ENCODE peak calls at places on chromosomes 4 and X, in four cellular contexts. One of them, this sample, is unnamed.

GRCh38 chr4:127601029-127601428 is 31.7 kb upstream of the INTU start:
- DNase-seq in NCI-H510A treated with DMSO at 0.1 percent for 48 hours: peak
- DNase-seq in midbrain: no peak
- DNase-seq in BJ: no peak
- DNase-seq in this sample: no peak

GRCh38 chrX:17038277-17038676 is 91.8 kb downstream of the REPS2 start:
- DNase-seq in BJ: no peak
- DNase-seq in NCI-H510A treated with DMSO at 0.1 percent for 48 hours: peak
- DNase-seq in midbrain: no peak
- DNase-seq in this sample: no peak

GRCh38 chr4:61336911-61337310 is 136.8 kb downstream of the ADGRL3 start:
- DNase-seq in midbrain: no peak
- DNase-seq in NCI-H510A treated with DMSO at 0.1 percent for 48 hours: no peak
- DNase-seq in BJ: no peak
- DNase-seq in this sample: no peak

GRCh38 chr4:102623622-102624021 is 122.5 kb downstream of the NFKB1 start:
- DNase-seq in midbrain: peak
- DNase-seq in BJ: no peak
- DNase-seq in NCI-H510A treated with DMSO at 0.1 percent for 48 hours: peak
- DNase-seq in this sample: no peak

GRCh38 chr4:687048-687974 is 1.6 kb downstream of the SLC49A3 start:
- DNase-seq in NCI-H510A treated with DMSO at 0.1 percent for 48 hours: no peak
- DNase-seq in BJ: peak
- DNase-seq in midbrain: no peak
- DNase-seq in this sample: peak

GRCh38 chr4:61505773-61506640 is 305.9 kb downstream of the ADGRL3 start:
- DNase-seq in NCI-H510A treated with DMSO at 0.1 percent for 48 hours: no peak
- DNase-seq in midbrain: no peak
- DNase-seq in BJ: no peak
- DNase-seq in this sample: no peak

GRCh38 chr4:139175647-139176298 is 1.2 kb downstream of the ELF2 start:
- DNase-seq in midbrain: peak
- DNase-seq in BJ: no peak
- DNase-seq in NCI-H510A treated with DMSO at 0.1 percent for 48 hours: peak
- DNase-seq in this sample: no peak

GRCh38 chr4:75831856-75832405 is 70.3 kb downstream of the PPEF2 start:
- DNase-seq in NCI-H510A treated with DMSO at 0.1 percent for 48 hours: peak
- DNase-seq in BJ: no peak
- DNase-seq in midbrain: peak
- DNase-seq in this sample: no peak

GRCh38 chr4:146548443-146548842 is 26.7 kb upstream of the SLC10A7 start:
- DNase-seq in midbrain: no peak
- DNase-seq in BJ: no peak
- DNase-seq in NCI-H510A treated with DMSO at 0.1 percent for 48 hours: no peak
- DNase-seq in this sample: no peak

GRCh38 chr4:150682126-150682525 is 100.2 kb downstream of the MAB21L2 start:
- DNase-seq in BJ: no peak
- DNase-seq in midbrain: no peak
- DNase-seq in NCI-H510A treated with DMSO at 0.1 percent for 48 hours: peak
- DNase-seq in this sample: no peak

GRCh38 chr4:19030048-19030447 is 1008.5 kb upstream of the LCORL start:
- DNase-seq in NCI-H510A treated with DMSO at 0.1 percent for 48 hours: no peak
- DNase-seq in BJ: no peak
- DNase-seq in midbrain: no peak
- DNase-seq in this sample: no peak

GRCh38 chrX:34778961-34779360 is 121.9 kb upstream of the TMEM47 start:
- DNase-seq in midbrain: no peak
- DNase-seq in NCI-H510A treated with DMSO at 0.1 percent for 48 hours: no peak
- DNase-seq in BJ: peak
- DNase-seq in this sample: peak

GRCh38 chr4:38135201-38135600 is 175.0 kb downstream of the PTTG2 start:
- DNase-seq in midbrain: no peak
- DNase-seq in BJ: no peak
- DNase-seq in NCI-H510A treated with DMSO at 0.1 percent for 48 hours: no peak
- DNase-seq in this sample: no peak

GRCh38 chr4:110628321-110629213 is 5.7 kb upstream of the PITX2 start:
- DNase-seq in BJ: no peak
- DNase-seq in NCI-H510A treated with DMSO at 0.1 percent for 48 hours: peak
- DNase-seq in midbrain: no peak
- DNase-seq in this sample: no peak

GRCh38 chrX:31609130-31609529 is 537.3 kb upstream of the FTHL17 start:
- DNase-seq in NCI-H510A treated with DMSO at 0.1 percent for 48 hours: no peak
- DNase-seq in BJ: peak
- DNase-seq in midbrain: no peak
- DNase-seq in this sample: peak

GRCh38 chrX:55008571-55009358 is 8.6 kb downstream of the APEX2 start:
- DNase-seq in midbrain: no peak
- DNase-seq in BJ: peak
- DNase-seq in NCI-H510A treated with DMSO at 0.1 percent for 48 hours: no peak
- DNase-seq in this sample: no peak

GRCh38 chrX:318739-319578 is at the start of gene GTPBP6:
- DNase-seq in NCI-H510A treated with DMSO at 0.1 percent for 48 hours: no peak
- DNase-seq in midbrain: no peak
- DNase-seq in BJ: peak
- DNase-seq in this sample: peak

GRCh38 chrX:22186165-22186564 is 86.5 kb upstream of the CBLL2 start:
- DNase-seq in BJ: no peak
- DNase-seq in midbrain: no peak
- DNase-seq in NCI-H510A treated with DMSO at 0.1 percent for 48 hours: no peak
- DNase-seq in this sample: no peak

GRCh38 chrX:40090050-40090804 is 7.5 kb downstream of the BCOR start:
- DNase-seq in midbrain: no peak
- DNase-seq in BJ: no peak
- DNase-seq in NCI-H510A treated with DMSO at 0.1 percent for 48 hours: no peak
- DNase-seq in this sample: no peak

GRCh38 chrX:109928596-109929335 is 74.1 kb upstream of the TMEM164 start:
- DNase-seq in NCI-H510A treated with DMSO at 0.1 percent for 48 hours: no peak
- DNase-seq in BJ: no peak
- DNase-seq in midbrain: no peak
- DNase-seq in this sample: no peak

GRCh38 chr4:1290165-1290977 is 680 bp downstream of the MAEA start:
- DNase-seq in BJ: no peak
- DNase-seq in NCI-H510A treated with DMSO at 0.1 percent for 48 hours: no peak
- DNase-seq in midbrain: no peak
- DNase-seq in this sample: no peak

GRCh38 chr4:76708986-76709385 is 189.0 kb downstream of the SOWAHB start:
- DNase-seq in BJ: no peak
- DNase-seq in midbrain: no peak
- DNase-seq in NCI-H510A treated with DMSO at 0.1 percent for 48 hours: no peak
- DNase-seq in this sample: no peak

GRCh38 chr4:39568805-39569204 is 41.6 kb upstream of the UGDH start:
- DNase-seq in BJ: no peak
- DNase-seq in midbrain: no peak
- DNase-seq in NCI-H510A treated with DMSO at 0.1 percent for 48 hours: no peak
- DNase-seq in this sample: no peak

GRCh38 chrX:66634272-66634671 is 4.6 kb downstream of the EDA2R start:
- DNase-seq in NCI-H510A treated with DMSO at 0.1 percent for 48 hours: no peak
- DNase-seq in midbrain: no peak
- DNase-seq in BJ: no peak
- DNase-seq in this sample: no peak

GRCh38 chr4:88185916-88186315 is 27.5 kb upstream of the ABCG2 start:
- DNase-seq in BJ: no peak
- DNase-seq in NCI-H510A treated with DMSO at 0.1 percent for 48 hours: no peak
- DNase-seq in midbrain: no peak
- DNase-seq in this sample: no peak

GRCh38 chr4:124478518-124478917 is 234.0 kb downstream of the ANKRD50 start:
- DNase-seq in BJ: no peak
- DNase-seq in midbrain: no peak
- DNase-seq in NCI-H510A treated with DMSO at 0.1 percent for 48 hours: no peak
- DNase-seq in this sample: no peak

GRCh38 chrX:19739683-19740082 is 147.7 kb downstream of the SH3KBP1 start:
- DNase-seq in midbrain: no peak
- DNase-seq in NCI-H510A treated with DMSO at 0.1 percent for 48 hours: peak
- DNase-seq in BJ: peak
- DNase-seq in this sample: no peak

GRCh38 chrX:41666251-41666650 is 22.5 kb upstream of the GPR34 start:
- DNase-seq in NCI-H510A treated with DMSO at 0.1 percent for 48 hours: no peak
- DNase-seq in BJ: no peak
- DNase-seq in midbrain: no peak
- DNase-seq in this sample: no peak

GRCh38 chrX:53356186-53356585 is 66.3 kb downstream of the SMC1A start:
- DNase-seq in BJ: no peak
- DNase-seq in midbrain: no peak
- DNase-seq in NCI-H510A treated with DMSO at 0.1 percent for 48 hours: no peak
- DNase-seq in this sample: no peak